ENCODE peak calls at places on chromosomes 4 and X, in six cellular contexts. One of them, this sample, is unnamed.

GRCh38 chr4:85726555-85726954 is 251.6 kb downstream of the ARHGAP24 start:
- DNase-seq in spleen: no peak
- DNase-seq in SW 1271: no peak
- DNase-seq in anterior cingulate cortex: no peak
- DNase-seq in NCI-H1092 treated with DMSO at 0.1 percent for 48 hours: no peak
- DNase-seq in choroid plexus epithelial cell: no peak
- DNase-seq in this sample: no peak

GRCh38 chr4:48439988-48440387 is 43.2 kb upstream of the SLC10A4 start:
- DNase-seq in choroid plexus epithelial cell: peak
- DNase-seq in NCI-H1092 treated with DMSO at 0.1 percent for 48 hours: no peak
- DNase-seq in spleen: no peak
- DNase-seq in SW 1271: no peak
- DNase-seq in anterior cingulate cortex: peak
- DNase-seq in this sample: no peak

GRCh38 chr4:155935389-155935986 is 18.2 kb downstream of the CTSO start:
- DNase-seq in NCI-H1092 treated with DMSO at 0.1 percent for 48 hours: no peak
- DNase-seq in spleen: no peak
- DNase-seq in choroid plexus epithelial cell: no peak
- DNase-seq in SW 1271: no peak
- DNase-seq in anterior cingulate cortex: no peak
- DNase-seq in this sample: no peak

GRCh38 chrX:39716401-39716800 is 381.4 kb downstream of the BCOR start:
- DNase-seq in NCI-H1092 treated with DMSO at 0.1 percent for 48 hours: peak
- DNase-seq in anterior cingulate cortex: no peak
- DNase-seq in choroid plexus epithelial cell: no peak
- DNase-seq in spleen: no peak
- DNase-seq in SW 1271: no peak
- DNase-seq in this sample: no peak

GRCh38 chr4:22500831-22501714 is 14.8 kb downstream of the ADGRA3 start:
- DNase-seq in choroid plexus epithelial cell: peak
- DNase-seq in NCI-H1092 treated with DMSO at 0.1 percent for 48 hours: no peak
- DNase-seq in SW 1271: peak
- DNase-seq in anterior cingulate cortex: no peak
- DNase-seq in spleen: no peak
- DNase-seq in this sample: no peak

GRCh38 chr4:29307755-29308154 is 1412.4 kb upstream of the PCDH7 start:
- DNase-seq in anterior cingulate cortex: no peak
- DNase-seq in SW 1271: no peak
- DNase-seq in NCI-H1092 treated with DMSO at 0.1 percent for 48 hours: no peak
- DNase-seq in spleen: no peak
- DNase-seq in choroid plexus epithelial cell: no peak
- DNase-seq in this sample: no peak

GRCh38 chr4:82275431-82276423 is 98.1 kb downstream of the HNRNPD start:
- DNase-seq in choroid plexus epithelial cell: no peak
- DNase-seq in spleen: no peak
- DNase-seq in NCI-H1092 treated with DMSO at 0.1 percent for 48 hours: no peak
- DNase-seq in SW 1271: no peak
- DNase-seq in anterior cingulate cortex: no peak
- DNase-seq in this sample: no peak

GRCh38 chr4:54877006-54877405 is 219.2 kb downstream of the KIT start:
- DNase-seq in spleen: no peak
- DNase-seq in choroid plexus epithelial cell: peak
- DNase-seq in SW 1271: no peak
- DNase-seq in NCI-H1092 treated with DMSO at 0.1 percent for 48 hours: no peak
- DNase-seq in anterior cingulate cortex: no peak
- DNase-seq in this sample: no peak

GRCh38 chrX:72105436-72105835 is 26.3 kb downstream of the RTL5 start:
- DNase-seq in NCI-H1092 treated with DMSO at 0.1 percent for 48 hours: no peak
- DNase-seq in choroid plexus epithelial cell: no peak
- DNase-seq in anterior cingulate cortex: no peak
- DNase-seq in SW 1271: no peak
- DNase-seq in spleen: no peak
- DNase-seq in this sample: no peak

GRCh38 chrX:47047989-47048388 is 30.3 kb upstream of the RGN start:
- DNase-seq in spleen: no peak
- DNase-seq in choroid plexus epithelial cell: peak
- DNase-seq in NCI-H1092 treated with DMSO at 0.1 percent for 48 hours: no peak
- DNase-seq in SW 1271: no peak
- DNase-seq in anterior cingulate cortex: no peak
- DNase-seq in this sample: no peak